ENCODE peak calls at places on chromosome 18, in nine cellular contexts. P, K, W, V, T, X, O, B and C are unnamed samples.

GRCh38 chr18:24319757-24320156 is 77.9 kb downstream of the OSBPL1A start:
- DNase-seq in V (peak), T (no peak), X (no peak), B (no peak), W (no peak), K (no peak), O (peak), P (no peak), C (no peak)

GRCh38 chr18:67778016-67778415 is 261.5 kb upstream of the DSEL start:
- DNase-seq in P (no peak), B (no peak), V (no peak), T (no peak), W (no peak), O (no peak), X (no peak), K (no peak), C (no peak)

GRCh38 chr18:6406075-6406909 is 8.4 kb downstream of the L3MBTL4 start:
- DNase-seq in T (peak), V (no peak), K (no peak), W (no peak), P (peak), X (no peak), B (no peak), O (no peak), C (no peak)

GRCh38 chr18:76202322-76202721 is 292.7 kb downstream of the ZNF516 start:
- DNase-seq in V (no peak), K (no peak), O (no peak), B (no peak), P (no peak), W (no peak), T (no peak), X (no peak), C (no peak)

GRCh38 chr18:45212186-45213039 is 402.9 kb upstream of the SLC14A2 start:
- DNase-seq in V (peak), P (peak), O (peak), X (peak), T (peak), W (peak), B (peak), K (peak), C (peak)

GRCh38 chr18:78716022-78716421 is 263.6 kb upstream of the SALL3 start:
- DNase-seq in W (no peak), B (no peak), K (no peak), P (no peak), V (no peak), O (no peak), T (no peak), X (no peak), C (no peak)

GRCh38 chr18:79805211-79805862 is 7.6 kb downstream of the KCNG2 start:
- DNase-seq in T (no peak), W (no peak), X (no peak), B (no peak), O (no peak), V (peak), K (no peak), P (no peak), C (no peak)

GRCh38 chr18:21897811-21898210 is 157.2 kb downstream of the MIB1 start:
- DNase-seq in K (no peak), V (no peak), P (peak), W (no peak), B (peak), O (peak), T (peak), X (no peak), C (no peak)

GRCh38 chr18:71485578-71485977 is 1058.6 kb downstream of the CBLN2 start:
- DNase-seq in P (no peak), V (no peak), X (no peak), O (no peak), W (no peak), K (no peak), T (no peak), B (no peak), C (no peak)

GRCh38 chr18:12645751-12646203 is 12.1 kb downstream of the SPIRE1 start:
- DNase-seq in X (no peak), V (no peak), P (peak), T (peak), K (peak), B (peak), W (peak), O (peak), C (no peak)

GRCh38 chr18:64403784-64404498 is 255.1 kb upstream of the LINC00305 start:
- DNase-seq in K (no peak), T (no peak), X (no peak), B (no peak), V (no peak), W (no peak), O (no peak), P (no peak), C (no peak)

GRCh38 chr18:76144844-76145243 is 350.2 kb downstream of the ZNF516 start:
- DNase-seq in T (no peak), O (no peak), K (no peak), X (no peak), W (no peak), V (no peak), B (no peak), P (no peak), C (no peak)

GRCh38 chr18:11990541-11990940 is 9.2 kb downstream of the IMPA2 start:
- DNase-seq in P (peak), W (no peak), B (no peak), O (no peak), K (no peak), V (no peak), T (no peak), X (no peak), C (no peak)

GRCh38 chr18:69397096-69397495 is 3.6 kb upstream of the DOK6 start:
- DNase-seq in K (no peak), V (no peak), B (no peak), O (no peak), X (no peak), T (peak), W (no peak), P (no peak), C (no peak)

GRCh38 chr18:70450658-70451253 is 161.9 kb downstream of the SOCS6 start:
- DNase-seq in K (no peak), W (no peak), P (no peak), V (no peak), O (no peak), T (peak), X (no peak), B (no peak), C (no peak)

GRCh38 chr18:75127143-75128021 is 81.6 kb downstream of the PTGR3 start:
- DNase-seq in T (no peak), X (no peak), W (no peak), K (no peak), O (no peak), B (no peak), P (no peak), V (peak), C (no peak)

GRCh38 chr18:25503567-25504081 is 151.7 kb upstream of the ZNF521 start:
- DNase-seq in V (no peak), X (peak), O (peak), B (peak), T (peak), P (peak), W (peak), K (peak), C (no peak)

GRCh38 chr18:3451989-3452749 is 2.2 kb downstream of the TGIF1 start:
- DNase-seq in W (peak), T (peak), P (peak), K (peak), B (peak), X (peak), O (peak), V (peak), C (no peak)
- TF ChIP-seq POLR2A in W (no peak), T (peak), P (no peak), K (peak), B (peak), X (peak), O (no peak), V (peak), C (no peak)

DNA sequence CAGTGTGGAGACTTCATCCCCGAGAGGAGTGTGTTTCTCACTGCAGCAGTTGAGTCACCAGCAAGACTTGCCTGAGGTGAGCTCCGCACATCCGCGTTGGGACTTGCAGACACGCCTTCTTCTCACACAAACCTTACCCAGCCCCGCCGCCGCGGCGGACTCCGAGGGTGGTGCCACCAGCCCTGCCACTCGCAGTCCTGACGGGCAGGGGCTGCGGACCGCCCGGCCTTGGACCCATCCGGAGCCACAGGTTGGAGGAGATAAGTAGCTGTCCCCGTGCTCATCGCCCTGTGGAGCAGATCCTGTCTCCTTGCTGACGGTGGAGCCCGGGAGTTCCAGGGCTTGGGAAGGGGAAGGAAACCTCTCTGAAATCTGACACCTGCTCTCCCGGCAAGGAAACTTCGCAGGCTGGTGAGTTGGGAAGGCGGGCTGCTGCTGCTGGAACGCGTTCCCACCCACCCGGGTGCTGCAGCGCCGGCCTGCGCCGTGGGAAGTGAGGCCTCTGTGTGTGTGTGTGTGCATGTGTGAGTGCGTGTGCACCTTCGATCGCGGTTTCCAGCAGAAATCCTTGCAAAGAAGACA is at the start of gene RAB27B:
- DNase-seq in B (peak), X (peak), V (peak), K (peak), W (peak), O (peak), P (peak), T (peak), C (peak)
- TF ChIP-seq POLR2A in B (peak), X (no peak), V (peak), K (no peak), W (no peak), O (no peak), P (no peak), T (no peak), C (peak)

DNA sequence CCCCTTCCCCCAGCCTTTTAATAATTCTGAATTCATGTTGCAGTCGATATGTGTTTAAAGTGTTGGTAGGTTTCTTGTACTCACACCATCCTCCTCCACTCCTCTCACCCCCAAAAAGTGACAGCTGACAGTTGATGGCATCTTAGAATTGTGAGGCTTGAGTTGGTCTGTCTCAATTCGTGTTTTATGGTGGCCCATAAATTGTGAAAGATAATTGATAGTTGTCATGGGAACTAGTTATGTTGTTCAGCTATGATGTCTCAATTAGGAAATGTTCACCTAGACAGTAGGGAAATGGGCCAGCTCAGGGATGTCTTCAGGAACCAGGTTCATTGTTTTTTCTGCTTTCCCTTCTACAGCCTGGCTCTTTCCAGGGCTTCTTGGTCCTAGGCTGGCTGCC is 12.1 kb downstream of the NEDD4L start:
- DNase-seq in B (no peak), O (no peak), W (no peak), X (no peak), K (no peak), P (no peak), V (no peak), T (no peak), C (no peak)
- TF ChIP-seq POLR2A in B (no peak), O (no peak), W (no peak), X (no peak), K (no peak), P (no peak), V (no peak), T (no peak), C (no peak)

GRCh38 chr18:10949655-10950054 is 199.7 kb downstream of the PIEZO2 start:
- DNase-seq in K (no peak), B (no peak), W (no peak), X (no peak), V (no peak), P (no peak), T (peak), O (no peak), C (no peak)
- TF ChIP-seq POLR2A in K (no peak), B (no peak), W (no peak), X (no peak), V (no peak), P (no peak), T (no peak), O (no peak), C (no peak)

GRCh38 chr18:3593904-3594759 is 144.2 kb downstream of the TGIF1 start:
- DNase-seq in T (peak), V (peak), B (peak), P (peak), O (peak), K (peak), W (peak), X (peak), C (peak)
- TF ChIP-seq POLR2A in T (peak), V (peak), B (peak), P (peak), O (peak), K (peak), W (peak), X (peak), C (peak)

DNA sequence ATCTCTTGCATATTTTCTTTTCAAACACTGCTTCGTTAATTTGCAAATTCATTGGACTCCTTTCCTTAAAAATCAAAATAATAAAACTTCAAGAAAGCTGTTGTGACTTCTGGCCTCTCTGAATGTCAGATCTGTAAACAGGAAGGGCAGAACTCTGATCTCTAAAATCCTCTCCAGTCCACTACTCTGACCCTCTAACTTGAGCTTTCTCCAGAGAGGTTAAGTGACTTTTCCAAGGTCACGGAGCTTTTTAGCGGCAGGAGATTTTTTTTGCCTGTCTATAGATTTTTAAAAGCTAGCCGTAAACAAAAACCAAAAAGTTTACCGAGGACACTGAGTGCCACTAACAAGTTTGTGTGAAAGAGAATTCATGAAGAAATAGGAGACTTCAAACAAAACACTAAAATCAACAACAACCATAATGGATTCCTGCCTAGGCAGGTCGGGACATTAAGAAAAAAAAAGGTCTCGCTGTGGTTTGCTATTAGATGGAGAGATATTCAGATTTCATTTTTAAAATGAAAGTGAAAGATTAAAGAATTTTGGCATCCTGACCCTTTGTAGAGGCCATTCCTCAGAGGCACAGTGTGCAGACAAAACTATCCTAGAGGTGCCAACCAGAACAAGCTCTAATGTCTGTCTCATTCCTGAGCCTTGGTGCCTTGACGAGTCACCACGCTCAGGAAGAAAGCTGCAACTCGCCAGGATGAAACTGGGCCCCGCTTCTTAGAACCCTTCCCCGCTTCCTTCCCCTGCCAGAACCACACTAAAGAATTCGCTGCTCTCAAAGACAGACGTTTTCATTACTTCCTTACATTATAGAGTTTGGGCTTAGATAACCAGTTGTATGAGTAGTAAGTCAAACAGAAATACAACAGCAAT is 155.8 kb downstream of the TGIF1 start:
- DNase-seq in T (peak), B (no peak), K (no peak), O (peak), X (no peak), V (no peak), W (no peak), P (no peak), C (no peak)
- TF ChIP-seq POLR2A in T (no peak), B (no peak), K (no peak), O (peak), X (no peak), V (no peak), W (no peak), P (no peak), C (no peak)

GRCh38 chr18:23141022-23141999 is 6.0 kb downstream of the CABLES1 start:
- DNase-seq in W (peak), T (no peak), V (peak), O (no peak), B (peak), X (peak), P (peak), K (no peak), C (no peak)
- TF ChIP-seq POLR2A in W (no peak), T (no peak), V (no peak), O (no peak), B (no peak), X (no peak), P (no peak), K (no peak), C (no peak)